ENCODE peak calls at places on chromosomes 12 and 14, in six cellular contexts. C, W, Y, M, O and R are unnamed samples.

GRCh38 chr12:80419660-80420059 is 24.4 kb upstream of the PTPRQ start:
- DNase-seq in C (no peak), W (no peak), Y (no peak), M (no peak), O (no peak), R (no peak)

GRCh38 chr14:69268223-69268622 is 8.3 kb downstream of the GALNT16 start:
- DNase-seq in W (no peak), Y (no peak), M (no peak), C (no peak), O (no peak), R (no peak)

GRCh38 chr14:104888489-104889373 is 23.7 kb downstream of the CEP170B start:
- DNase-seq in M (no peak), C (peak; percentile 15), O (no peak), Y (peak; percentile 10), W (no peak), R (no peak)

GRCh38 chr14:101588286-101588975 is 27.1 kb downstream of the DIO3 start:
- DNase-seq in W (no peak), M (no peak), C (no peak), O (no peak), Y (no peak), R (no peak)

GRCh38 chr12:58419905-58420304 is 478.5 kb downstream of the ATP23 start:
- DNase-seq in M (no peak), O (no peak), Y (no peak), C (no peak), W (no peak), R (no peak)

GRCh38 chr12:32462908-32463307 is 63.5 kb downstream of the FGD4 start:
- DNase-seq in M (no peak), O (no peak), C (no peak), W (no peak), Y (no peak), R (no peak)

GRCh38 chr12:111758120-111758561 is 8.6 kb upstream of the ALDH2 start:
- DNase-seq in C (no peak), Y (peak; percentile 79), M (no peak), W (no peak), O (no peak), R (peak; percentile 82)

GRCh38 chr14:71209888-71210287 is 302.6 kb downstream of the PCNX1 start:
- DNase-seq in Y (no peak), W (no peak), M (no peak), C (no peak), O (no peak), R (no peak)